ENCODE peak calls at places on chromosomes 7 and 10, in eight cellular contexts. G is NCI-H1436; X is naive B cell; T is amniotic stem cell; L is fibroblast of gingiva; H is GM23338; J is CD4-positive, alpha-beta T cell; D is activated T-helper 1 cell treated with Interleukin-2 at 50 U/mL for 16 hours. U is an unnamed sample.

GRCh38 chr10:128263891-128264688 is 137.9 kb upstream of the MKI67 start:
- DNase-seq in G (peak), X (no peak), T (no peak), L (peak), H (peak), J (peak), D (peak), U (peak)

GRCh38 chr7:118183254-118183585 is 744 bp upstream of the LSM8 start:
- DNase-seq in G (no peak), X (no peak), T (no peak), L (no peak), H (peak), J (peak), D (no peak), U (peak)

GRCh38 chr7:150945853-150946825 is 32.0 kb downstream of the KCNH2 start:
- DNase-seq in G (no peak), X (no peak), T (no peak), L (no peak), H (no peak), J (no peak), D (no peak), U (peak)

GRCh38 chr10:23439452-23439919 is 611 bp downstream of the OTUD1 start:
- DNase-seq in G (no peak), X (no peak), T (peak), L (no peak), H (peak), J (peak), D (peak), U (no peak)

GRCh38 chr7:2736411-2736914 is 48.5 kb downstream of the AMZ1 start:
- DNase-seq in G (no peak), X (peak), T (no peak), L (no peak), H (peak), J (no peak), D (no peak), U (no peak)

GRCh38 chr10:36476399-36476798 is 649.0 kb upstream of the ANKRD30A start:
- DNase-seq in G (no peak), X (no peak), T (no peak), L (no peak), H (no peak), J (no peak), D (no peak), U (no peak)

GRCh38 chr7:31104361-31105255 is 52.5 kb downstream of the ADCYAP1R1 start:
- DNase-seq in G (no peak), X (no peak), T (no peak), L (no peak), H (no peak), J (no peak), D (no peak), U (no peak)

GRCh38 chr10:62582804-62583208 is 208.6 kb downstream of the ZNF365 start:
- DNase-seq in G (no peak), X (no peak), T (peak), L (peak), H (no peak), J (no peak), D (no peak), U (peak)

GRCh38 chr10:6215241-6215640 is 12.5 kb downstream of the PFKFB3 start:
- DNase-seq in G (no peak), X (no peak), T (no peak), L (no peak), H (no peak), J (no peak), D (no peak), U (no peak)

GRCh38 chr7:42587826-42588225 is 324.0 kb downstream of the C7orf25 start:
- DNase-seq in G (no peak), X (no peak), T (no peak), L (no peak), H (no peak), J (no peak), D (no peak), U (peak)

GRCh38 chr10:117318909-117319308 is 56.3 kb downstream of the PDZD8 start:
- DNase-seq in G (no peak), X (no peak), T (no peak), L (peak), H (no peak), J (no peak), D (no peak), U (no peak)

GRCh38 chr10:132452651-132453469 is 55.9 kb downstream of the PWWP2B start:
- DNase-seq in G (peak), X (peak), T (peak), L (peak), H (peak), J (peak), D (peak), U (peak)

GRCh38 chr10:96345250-96345649 is 13.6 kb downstream of the OPALIN start:
- DNase-seq in G (no peak), X (no peak), T (no peak), L (no peak), H (peak), J (no peak), D (no peak), U (no peak)

GRCh38 chr7:21355406-21355874 is 72.4 kb upstream of the SP4 start:
- DNase-seq in G (no peak), X (peak), T (no peak), L (no peak), H (no peak), J (peak), D (no peak), U (no peak)

GRCh38 chr7:117072620-117073118 is 119.4 kb downstream of the ST7 start:
- DNase-seq in G (peak), X (no peak), T (no peak), L (no peak), H (no peak), J (no peak), D (no peak), U (no peak)

GRCh38 chr7:144384555-144385245 is 18.8 kb downstream of the NOBOX start:
- DNase-seq in G (no peak), X (no peak), T (peak), L (no peak), H (peak), J (no peak), D (no peak), U (peak)

GRCh38 chr7:102093599-102094001 is 193.1 kb upstream of the SH2B2 start:
- DNase-seq in G (no peak), X (no peak), T (no peak), L (no peak), H (no peak), J (no peak), D (no peak), U (no peak)

GRCh38 chr7:23353172-23353571 is 54.0 kb downstream of the MALSU1 start:
- DNase-seq in G (no peak), X (no peak), T (no peak), L (no peak), H (no peak), J (no peak), D (no peak), U (peak)

GRCh38 chr7:47291461-47292051 is 290.4 kb downstream of the TNS3 start:
- DNase-seq in G (no peak), X (no peak), T (peak), L (peak), H (no peak), J (no peak), D (no peak), U (no peak)

GRCh38 chr10:103641326-103641725 is 147.8 kb downstream of the NEURL1 start:
- DNase-seq in G (no peak), X (no peak), T (no peak), L (no peak), H (no peak), J (no peak), D (no peak), U (no peak)

GRCh38 chr10:100743626-100744135 is 1.7 kb upstream of the PAX2 start:
- DNase-seq in G (peak), X (peak), T (no peak), L (peak), H (peak), J (peak), D (no peak), U (peak)

U was measured in left kidney.